ENCODE peak calls at places on chromosomes 4 and X, in four cellular contexts. One of them, this sample, is unnamed. For H3K9me3, the result is how much of the 10 kb centered on the place peaks cover.

GRCh38 chrX:19040373-19040772 is 56.5 kb upstream of the PHKA2 start:
- DNase-seq in testis: no peak
- DNase-seq in PC-9: no peak
- DNase-seq in ascending aorta: no peak
- DNase-seq in this sample: no peak

GRCh38 chr4:185144601-185145240 is 1.7 kb downstream of the SLC25A4 start:
- DNase-seq in testis: peak
- DNase-seq in PC-9: no peak
- DNase-seq in ascending aorta: no peak
- DNase-seq in this sample: no peak

GRCh38 chrX:132401935-132402334 is 86.9 kb downstream of the MBNL3 start:
- DNase-seq in testis: no peak
- DNase-seq in PC-9: peak
- DNase-seq in ascending aorta: no peak
- DNase-seq in this sample: no peak

GRCh38 chr4:170325599-170325998 is 235.8 kb upstream of the AADAT start:
- DNase-seq in testis: no peak
- DNase-seq in PC-9: no peak
- DNase-seq in ascending aorta: no peak
- DNase-seq in this sample: no peak

GRCh38 chrX:130810561-130810960 is 92.4 kb downstream of the ENOX2 start:
- DNase-seq in testis: no peak
- DNase-seq in PC-9: no peak
- DNase-seq in ascending aorta: no peak
- DNase-seq in this sample: no peak

GRCh38 chr4:182916483-182917181 is 554 bp downstream of the DCTD start:
- DNase-seq in testis: peak
- DNase-seq in PC-9: peak
- DNase-seq in ascending aorta: peak
- DNase-seq in this sample: peak

GRCh38 chr4:45350438-45350837 is 624.1 kb upstream of the GNPDA2 start:
- DNase-seq in testis: no peak
- DNase-seq in PC-9: no peak
- DNase-seq in ascending aorta: no peak
- DNase-seq in this sample: no peak

GRCh38 chr4:44927361-44928061 is 201.2 kb upstream of the GNPDA2 start:
- DNase-seq in testis: no peak
- DNase-seq in PC-9: no peak
- DNase-seq in ascending aorta: no peak
- DNase-seq in this sample: no peak

GRCh38 chr4:186700746-186701145 is 22.9 kb downstream of the FAT1 start:
- DNase-seq in testis: peak
- DNase-seq in PC-9: no peak
- DNase-seq in ascending aorta: peak
- DNase-seq in this sample: no peak

GRCh38 chr4:101418055-101418454 is 70.7 kb upstream of the PPP3CA start:
- DNase-seq in testis: no peak
- DNase-seq in PC-9: no peak
- DNase-seq in ascending aorta: no peak
- DNase-seq in this sample: peak

GRCh38 chrX:2498781-2499302 is 1.9 kb downstream of the DHRSX start:
- DNase-seq in testis: peak
- DNase-seq in PC-9: no peak
- DNase-seq in ascending aorta: no peak
- DNase-seq in this sample: no peak

GRCh38 chr4:184386271-184386781 is 88.0 kb downstream of the IRF2 start:
- DNase-seq in testis: no peak
- DNase-seq in PC-9: no peak
- DNase-seq in ascending aorta: no peak
- DNase-seq in this sample: no peak

DNA sequence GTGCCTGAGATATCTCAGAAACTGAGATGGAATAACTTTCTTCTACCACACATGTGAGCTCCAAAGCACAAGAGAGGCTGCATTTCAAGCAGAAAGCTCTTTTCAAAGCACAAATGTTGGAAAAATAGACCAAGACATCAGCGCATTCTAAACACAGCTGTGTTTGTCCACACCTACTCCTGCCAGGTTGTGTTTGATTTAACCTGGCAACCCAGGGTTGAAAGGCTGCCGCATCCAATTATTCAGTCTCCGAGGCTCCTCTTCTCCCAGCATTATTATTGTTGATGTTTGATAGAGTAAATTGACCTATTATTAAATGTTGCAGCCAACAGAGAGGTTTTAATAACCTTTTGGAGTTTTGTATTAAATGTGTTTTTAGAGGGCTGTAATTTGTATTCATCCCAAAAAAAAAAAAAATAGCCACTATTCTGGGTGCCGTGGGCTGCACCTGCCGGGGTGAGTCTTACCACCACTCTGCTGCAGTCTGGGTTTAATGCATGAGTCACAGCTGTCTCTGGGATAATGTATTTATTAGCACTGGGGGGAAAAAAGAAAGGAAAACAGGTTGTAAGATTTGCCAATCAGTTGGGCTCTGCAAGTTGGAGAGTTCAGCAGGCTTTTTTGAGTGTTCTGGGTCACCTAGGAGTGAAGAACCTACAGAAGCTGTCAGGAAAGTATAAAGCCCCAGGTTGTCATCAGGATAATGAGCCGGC is 105.2 kb upstream of the NOCT start:
- DNase-seq in testis: no peak
- DNase-seq in PC-9: no peak
- DNase-seq in ascending aorta: no peak
- DNase-seq in this sample: no peak
- H3K27ac ChIP-seq in testis: no peak
- H3K27ac ChIP-seq in PC-9: peak
- H3K27ac ChIP-seq in ascending aorta: no peak
- H3K27ac ChIP-seq in this sample: no peak

DNA sequence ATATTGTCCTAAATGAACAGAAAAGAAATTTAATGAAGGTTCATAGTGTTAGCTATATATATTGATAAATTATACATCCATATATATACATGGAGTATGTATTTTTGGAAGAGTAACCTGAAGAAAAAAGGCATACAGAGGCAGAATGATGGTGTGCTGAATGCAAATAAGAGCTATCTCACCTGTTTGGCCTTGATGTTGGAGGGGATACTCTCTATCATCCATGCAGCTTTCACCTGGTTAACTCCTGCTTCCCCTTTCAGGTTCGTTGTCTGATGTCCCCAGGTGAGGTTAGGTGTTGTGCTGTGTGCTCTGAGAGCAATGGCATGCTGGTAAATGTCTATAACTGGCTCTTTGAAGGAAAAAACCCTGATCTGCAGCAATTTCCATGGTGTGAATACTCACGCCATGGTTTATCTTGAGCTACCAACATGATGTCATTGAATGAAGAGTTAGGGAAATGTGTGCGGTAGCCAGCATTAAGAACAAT is 31.8 kb upstream of the SPP1 start:
- DNase-seq in testis: no peak
- DNase-seq in PC-9: no peak
- DNase-seq in ascending aorta: no peak
- DNase-seq in this sample: no peak
- TF ChIP-seq CTCF in testis: no peak
- TF ChIP-seq CTCF in PC-9: no peak
- TF ChIP-seq CTCF in ascending aorta: no peak
- TF ChIP-seq CTCF in this sample: no peak

GRCh38 chrX:47976254-47977151 is 27.3 kb downstream of the ZNF182 start:
- DNase-seq in testis: no peak
- DNase-seq in PC-9: no peak
- DNase-seq in ascending aorta: no peak
- DNase-seq in this sample: no peak
- H3K9me3 ChIP-seq in testis: under half
- H3K9me3 ChIP-seq in PC-9: under half
- H3K9me3 ChIP-seq in ascending aorta: under half
- H3K9me3 ChIP-seq in this sample: under half

DNA sequence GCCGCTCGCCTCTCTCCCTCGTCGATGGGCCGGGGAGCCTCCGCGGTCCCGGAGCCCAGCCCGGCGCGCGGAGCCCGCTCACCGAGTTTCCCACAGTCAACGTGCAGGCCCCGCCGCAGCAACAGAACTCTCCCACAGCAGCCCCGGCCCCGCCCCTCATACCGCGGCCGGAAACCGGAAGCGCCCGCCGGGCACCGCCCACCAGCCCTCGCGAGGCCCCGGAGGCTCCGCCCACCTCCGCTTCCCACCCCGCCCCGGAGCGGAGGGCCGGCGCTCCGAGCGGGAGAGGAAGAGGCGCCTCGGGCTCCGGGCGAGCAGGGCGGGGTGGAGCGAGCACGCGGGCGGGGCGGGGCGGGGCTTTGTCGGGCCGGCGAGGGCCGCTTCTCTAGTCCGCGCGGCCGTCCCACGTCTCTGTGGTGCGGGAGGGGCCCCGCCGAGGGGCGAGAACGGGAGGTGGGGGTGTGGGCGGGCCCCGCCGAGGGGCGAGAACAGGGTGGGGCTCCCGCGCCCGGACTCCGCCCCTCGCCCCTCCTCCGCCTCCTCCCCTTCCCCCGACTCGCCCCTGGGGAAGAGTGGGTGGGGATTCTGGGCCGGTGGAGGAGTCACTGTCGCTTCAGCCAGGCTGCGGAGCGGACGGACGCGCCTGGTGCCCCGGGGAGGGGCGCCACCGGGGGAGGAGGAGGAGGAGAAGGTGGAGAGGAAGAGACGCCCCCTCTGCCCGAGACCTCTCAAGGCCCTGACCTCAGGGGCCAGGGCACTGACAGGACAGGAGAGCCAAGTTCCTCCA is at the start of the genes ABCD1 and BCAP31:
- DNase-seq in testis: peak
- DNase-seq in PC-9: peak
- DNase-seq in ascending aorta: peak
- DNase-seq in this sample: peak
- H3K27ac ChIP-seq in testis: peak
- H3K27ac ChIP-seq in PC-9: peak
- H3K27ac ChIP-seq in ascending aorta: peak
- H3K27ac ChIP-seq in this sample: peak

GRCh38 chr4:118676128-118676527 is 9.1 kb upstream of the METTL14 start:
- DNase-seq in testis: no peak
- DNase-seq in PC-9: no peak
- DNase-seq in ascending aorta: no peak
- DNase-seq in this sample: no peak
- TF ChIP-seq CTCF in testis: no peak
- TF ChIP-seq CTCF in PC-9: no peak
- TF ChIP-seq CTCF in ascending aorta: no peak
- TF ChIP-seq CTCF in this sample: no peak

This sample was measured in Peyer's patch.